ENCODE peak calls at places on chromosomes 5 and 9, in five cellular contexts. D, V, B, W and E are unnamed samples.

GRCh38 chr9:134459573-134459972 is 133.3 kb downstream of the RXRA start:
- DNase-seq in B (no peak), V (no peak), D (no peak), W (no peak), E (no peak)

GRCh38 chr5:1725641-1726468 is 73.8 kb downstream of the MRPL36 start:
- DNase-seq in D (peak; percentile 54), V (no peak), W (no peak), B (no peak), E (no peak)

GRCh38 chr5:127705120-127705892 is 2.1 kb downstream of the CCDC192 start:
- DNase-seq in V (no peak), B (no peak), D (no peak), W (no peak), E (peak; percentile 84)

GRCh38 chr9:84694248-84694647 is 24.7 kb downstream of the NTRK2 start:
- DNase-seq in B (no peak), D (no peak), W (no peak), V (no peak), E (no peak)

GRCh38 chr5:3026651-3027050 is 275.2 kb upstream of the IRX2 start:
- DNase-seq in V (no peak), W (no peak), D (no peak), B (no peak), E (no peak)

GRCh38 chr9:94758031-94758430 is 31.5 kb downstream of the AOPEP start:
- DNase-seq in D (no peak), V (no peak), B (no peak), W (no peak), E (no peak)

GRCh38 chr9:130866474-130866965 is 30.1 kb downstream of the QRFP start:
- DNase-seq in D (peak; percentile 93), W (no peak), B (peak; percentile 80), V (peak; percentile 81), E (peak; percentile 93)

GRCh38 chr5:138664276-138664943 is 88.8 kb upstream of the CTNNA1 start:
- DNase-seq in W (no peak), B (no peak), D (no peak), V (no peak), E (peak; percentile 78)

GRCh38 chr5:12566441-12566840 is 662.2 kb upstream of the CTNND2 start:
- DNase-seq in V (no peak), W (no peak), D (no peak), B (no peak), E (no peak)

GRCh38 chr9:36401179-36401740 is 1.2 kb upstream of the RNF38 start:
- DNase-seq in V (peak; percentile 87), W (peak; percentile 93), D (peak; percentile 83), B (no peak), E (peak; percentile 79)

GRCh38 chr9:125739442-125739841 is 7.7 kb upstream of the PBX3 start:
- DNase-seq in D (no peak), V (no peak), W (no peak), B (no peak), E (no peak)

GRCh38 chr5:133227897-133228296 is 176.1 kb downstream of the HSPA4 start:
- DNase-seq in D (no peak), W (no peak), V (no peak), B (no peak), E (no peak)

GRCh38 chr5:20476016-20476415 is 488.0 kb upstream of the CDH18 start:
- DNase-seq in W (no peak), V (no peak), D (no peak), B (no peak), E (no peak)

GRCh38 chr9:20441704-20442423 is 180.4 kb downstream of the MLLT3 start:
- DNase-seq in B (no peak), V (no peak), D (no peak), W (no peak), E (no peak)

GRCh38 chr9:76255781-76256455 is 138.3 kb downstream of the RFK start:
- DNase-seq in B (peak; percentile 70), W (peak; percentile 96), V (no peak), D (no peak), E (peak; percentile 73)

GRCh38 chr9:108549184-108549583 is 306.6 kb downstream of the ACTL7B start:
- DNase-seq in D (no peak), V (no peak), W (no peak), B (no peak), E (peak; percentile 35)

GRCh38 chr5:102834438-102834964 is 79.4 kb downstream of the PAM start:
- DNase-seq in B (no peak), V (no peak), W (no peak), D (no peak), E (no peak)

GRCh38 chr5:139104577-139105271 is 93.4 kb downstream of the SIL1 start:
- DNase-seq in W (no peak), B (peak; percentile 32), V (no peak), D (peak; percentile 22), E (no peak)

GRCh38 chr5:10235350-10235749 is 14.3 kb downstream of the ATPSCKMT start:
- DNase-seq in V (no peak), D (no peak), W (no peak), B (no peak), E (no peak)

GRCh38 chr5:78690593-78690972 is 42.0 kb upstream of the LHFPL2 start:
- DNase-seq in W (no peak), V (no peak), D (no peak), B (no peak), E (no peak)

GRCh38 chr5:132498152-132498551 is 7.6 kb upstream of the IRF1 start:
- DNase-seq in W (no peak), B (no peak), V (peak; percentile 3), D (no peak), E (peak; percentile 93)